ENCODE peak calls at places on chromosomes 2 and 18, in seven cellular contexts. H, V, I, N, B, C and A are unnamed samples.

GRCh38 chr2:197073701-197074433 is 147.4 kb upstream of the PGAP1 start:
- DNase-seq in N (no peak), C (no peak), H (peak), V (no peak), B (no peak), I (no peak), A (peak)

GRCh38 chr2:221780281-221780688 is 208.2 kb upstream of the EPHA4 start:
- DNase-seq in H (no peak), V (no peak), I (no peak), B (peak), C (peak), N (peak), A (no peak)

GRCh38 chr2:85437488-85438290 is 19.2 kb downstream of the SH2D6 start:
- DNase-seq in C (no peak), B (peak), N (no peak), H (peak), V (peak), I (no peak), A (peak)

GRCh38 chr2:223887127-223887526 is 49.7 kb upstream of the AP1S3 start:
- DNase-seq in I (no peak), B (peak), C (no peak), N (no peak), H (no peak), V (no peak), A (no peak)

GRCh38 chr18:34224423-34225217 is at the start of gene NOL4:
- DNase-seq in V (no peak), H (no peak), C (no peak), B (no peak), N (no peak), I (no peak), A (peak)

GRCh38 chr18:22563098-22563707 is 145.5 kb upstream of the CTAGE1 start:
- DNase-seq in B (peak), I (peak), N (peak), H (peak), V (no peak), C (peak), A (no peak)

GRCh38 chr2:73111300-73112025 is 1.3 kb downstream of the RAB11FIP5 start:
- DNase-seq in I (peak), V (no peak), B (no peak), H (peak), N (no peak), C (no peak), A (no peak)

GRCh38 chr18:11859903-11860407 is 8.7 kb downstream of the CHMP1B start:
- DNase-seq in B (peak), H (no peak), N (no peak), V (no peak), C (peak), I (peak), A (no peak)

GRCh38 chr2:27240406-27240805 is 22.4 kb downstream of the SLC30A3 start:
- DNase-seq in C (no peak), B (no peak), H (no peak), I (no peak), N (no peak), V (no peak), A (no peak)

GRCh38 chr2:17646096-17646554 is 105.6 kb downstream of the VSNL1 start:
- DNase-seq in V (peak), B (peak), N (peak), C (peak), I (peak), H (peak), A (peak)

GRCh38 chr2:46909771-46910419 is 5.7 kb downstream of the MCFD2 start:
- DNase-seq in C (no peak), H (no peak), B (peak), N (peak), V (no peak), I (peak), A (no peak)

GRCh38 chr2:149994057-149994728 is 406.6 kb upstream of the MMADHC start:
- DNase-seq in N (no peak), H (no peak), B (peak), I (peak), V (no peak), C (no peak), A (no peak)

GRCh38 chr2:121479882-121480522 is 50.7 kb upstream of the RNU4ATAC start:
- DNase-seq in N (no peak), H (no peak), I (no peak), B (no peak), V (no peak), C (no peak), A (no peak)

GRCh38 chr2:20438334-20439192 is 8.3 kb upstream of the RHOB start:
- DNase-seq in N (peak), B (peak), H (no peak), V (no peak), C (no peak), I (no peak), A (no peak)

GRCh38 chr2:216936954-216937357 is 77.1 kb upstream of the TNP1 start:
- DNase-seq in N (no peak), I (no peak), V (no peak), H (peak), B (no peak), C (no peak), A (peak)

GRCh38 chr2:198441246-198441645 is 636.9 kb downstream of the PLCL1 start:
- DNase-seq in V (no peak), C (no peak), B (peak), N (no peak), I (peak), H (no peak), A (no peak)

GRCh38 chr2:185990861-185991525 is 252.4 kb downstream of the FSIP2 start:
- DNase-seq in H (no peak), B (peak), I (no peak), C (no peak), V (no peak), N (no peak), A (no peak)

GRCh38 chr2:160420711-160421110 is 72.9 kb downstream of the RBMS1 start:
- DNase-seq in H (no peak), B (no peak), N (no peak), C (no peak), I (no peak), V (no peak), A (no peak)

GRCh38 chr18:78558101-78558810 is 421.4 kb upstream of the SALL3 start:
- DNase-seq in H (no peak), B (no peak), I (no peak), N (no peak), C (no peak), V (no peak), A (no peak)

GRCh38 chr2:216144857-216145256 is 35.7 kb downstream of the XRCC5 start:
- DNase-seq in V (no peak), C (no peak), H (no peak), N (no peak), B (no peak), I (no peak), A (no peak)

GRCh38 chr2:43764086-43764710 is 9.6 kb upstream of the DYNC2LI1 start:
- DNase-seq in V (no peak), C (no peak), N (no peak), I (no peak), H (no peak), B (peak), A (no peak)

GRCh38 chr2:144495227-144495933 is 24.5 kb downstream of the ZEB2 start:
- DNase-seq in B (no peak), I (no peak), N (no peak), V (no peak), C (no peak), H (no peak), A (no peak)

GRCh38 chr2:222709191-222709891 is 37.9 kb downstream of the MOGAT1 start:
- DNase-seq in N (peak), I (no peak), B (peak), H (peak), V (peak), C (peak), A (peak)

GRCh38 chr2:27765621-27766286 is 5.8 kb upstream of the MRPL33 start:
- DNase-seq in B (no peak), N (no peak), H (peak), I (no peak), V (no peak), C (no peak), A (peak)

GRCh38 chr18:44197837-44198236 is 482.9 kb upstream of the SETBP1 start:
- DNase-seq in I (no peak), H (no peak), C (no peak), V (no peak), N (no peak), B (no peak), A (no peak)

GRCh38 chr2:1219901-1220691 is 193.2 kb upstream of the TPO start:
- DNase-seq in N (no peak), V (no peak), B (no peak), I (no peak), H (no peak), C (no peak), A (no peak)

GRCh38 chr2:95050385-95051300 is 25.1 kb downstream of the MAL start:
- DNase-seq in B (no peak), C (no peak), I (no peak), N (no peak), H (no peak), V (no peak), A (no peak)

GRCh38 chr2:101770672-101771071 is 73.2 kb downstream of the MAP4K4 start:
- DNase-seq in C (no peak), I (peak), V (no peak), H (no peak), B (peak), N (no peak), A (no peak)

GRCh38 chr2:22880161-22880560 is 504.8 kb upstream of the KLHL29 start:
- DNase-seq in H (no peak), N (no peak), V (no peak), I (no peak), B (no peak), C (no peak), A (no peak)

GRCh38 chr2:227407601-227408089 is 19.9 kb upstream of the SCYGR1 start:
- DNase-seq in B (no peak), V (no peak), I (peak), H (peak), C (no peak), N (no peak), A (peak)

GRCh38 chr2:205787761-205788160 is 105.5 kb downstream of the NRP2 start:
- DNase-seq in C (no peak), N (no peak), H (no peak), I (no peak), B (no peak), V (no peak), A (no peak)

GRCh38 chr2:177905640-177906039 is 166.9 kb downstream of the PDE11A start:
- DNase-seq in I (no peak), V (no peak), B (no peak), C (no peak), H (no peak), N (no peak), A (no peak)

GRCh38 chr2:20313659-20314058 is 37.0 kb downstream of the PUM2 start:
- DNase-seq in N (no peak), H (no peak), I (no peak), C (no peak), V (no peak), B (peak), A (no peak)

GRCh38 chr18:28736951-28737350 is 560.0 kb upstream of the CDH2 start:
- DNase-seq in H (no peak), B (peak), I (no peak), V (no peak), C (no peak), N (no peak), A (no peak)

GRCh38 chr2:168189835-168190426 is 57.5 kb downstream of the STK39 start:
- DNase-seq in H (no peak), I (peak), V (no peak), C (peak), B (peak), N (no peak), A (no peak)

DNA sequence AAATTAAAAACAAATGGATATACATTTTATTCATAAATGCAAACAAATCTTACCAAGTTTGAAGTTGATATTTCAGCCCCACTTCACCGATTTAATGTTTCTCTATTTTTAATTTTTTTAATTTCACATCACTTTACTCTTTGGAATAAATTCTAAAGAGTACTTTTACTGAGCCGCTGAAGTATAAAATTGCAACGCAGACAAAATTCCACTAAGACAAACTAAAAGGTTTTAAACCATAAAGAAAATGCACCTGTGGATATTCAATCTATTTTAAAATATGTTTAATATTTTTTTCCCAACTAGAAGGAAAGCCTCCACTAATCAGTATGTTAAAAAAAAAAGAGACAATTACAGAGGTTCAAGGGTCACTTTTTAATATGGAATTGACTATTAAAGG is 1073.9 kb upstream of the CRIM1 start:
- DNase-seq in B (no peak), H (no peak), V (no peak), N (no peak), C (no peak), I (no peak), A (no peak)
- H3K4me3 ChIP-seq in B (no peak), H (no peak), V (no peak), N (no peak), C (no peak), I (no peak), A (no peak)

DNA sequence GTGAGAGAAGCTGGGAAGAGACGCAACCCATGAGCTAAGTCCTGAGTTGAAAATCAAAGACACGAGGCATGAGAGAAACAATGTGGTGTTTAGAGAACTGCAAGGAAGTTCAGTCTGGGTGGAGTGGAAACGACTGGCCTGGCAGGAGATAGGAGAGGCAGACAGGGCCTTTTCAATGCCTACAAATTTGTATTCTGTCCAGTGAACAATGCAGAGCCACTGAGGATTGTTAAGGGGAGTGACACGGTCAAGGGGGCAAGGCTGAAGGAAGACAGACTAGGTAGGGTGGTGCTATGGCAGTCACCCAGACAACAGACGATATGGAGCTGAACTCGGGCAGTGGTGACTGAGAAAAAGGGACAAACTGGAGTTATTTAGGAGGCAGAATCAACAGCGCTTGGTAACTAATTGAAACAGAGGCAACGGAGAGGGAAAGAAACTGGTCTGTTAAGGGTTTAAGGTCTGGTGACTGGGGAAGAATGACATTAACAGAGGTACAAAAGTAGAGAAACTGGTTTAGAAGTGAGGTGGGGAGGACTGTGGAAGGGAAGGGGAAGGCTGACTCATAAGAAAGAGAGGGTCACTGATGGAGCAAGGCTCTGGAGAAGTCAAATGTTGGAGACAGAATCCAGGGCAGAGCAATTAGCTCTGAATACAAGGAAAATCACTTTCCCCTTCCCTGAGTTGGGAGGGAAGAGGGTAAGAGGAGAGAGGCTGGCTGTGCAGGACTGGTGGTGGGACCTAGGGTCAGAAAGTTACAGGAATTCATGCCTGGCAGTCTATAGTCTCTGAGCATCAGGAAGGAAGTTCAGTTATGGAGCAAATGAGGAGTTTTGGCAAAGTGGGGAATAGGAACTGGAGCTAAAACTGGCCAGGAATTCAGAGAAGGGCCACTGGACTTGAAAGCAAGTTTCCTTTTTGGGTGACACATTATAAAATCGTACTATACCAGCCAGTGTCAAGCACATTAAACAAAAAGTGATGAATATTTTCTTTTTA is 63.4 kb upstream of the CHRNA1 start:
- DNase-seq in V (no peak), I (no peak), N (no peak), C (no peak), H (no peak), B (peak), A (peak)
- H3K27ac ChIP-seq in V (no peak), I (no peak), N (no peak), C (peak), H (peak), B (peak), A (peak)

GRCh38 chr2:235087812-235088607 is 136.2 kb downstream of the SH3BP4 start:
- DNase-seq in I (no peak), N (no peak), H (peak), V (no peak), C (no peak), B (no peak), A (peak)
- TF ChIP-seq CTCF in I (no peak), N (no peak), H (no peak), V (no peak), C (peak), B (no peak), A (peak)

DNA sequence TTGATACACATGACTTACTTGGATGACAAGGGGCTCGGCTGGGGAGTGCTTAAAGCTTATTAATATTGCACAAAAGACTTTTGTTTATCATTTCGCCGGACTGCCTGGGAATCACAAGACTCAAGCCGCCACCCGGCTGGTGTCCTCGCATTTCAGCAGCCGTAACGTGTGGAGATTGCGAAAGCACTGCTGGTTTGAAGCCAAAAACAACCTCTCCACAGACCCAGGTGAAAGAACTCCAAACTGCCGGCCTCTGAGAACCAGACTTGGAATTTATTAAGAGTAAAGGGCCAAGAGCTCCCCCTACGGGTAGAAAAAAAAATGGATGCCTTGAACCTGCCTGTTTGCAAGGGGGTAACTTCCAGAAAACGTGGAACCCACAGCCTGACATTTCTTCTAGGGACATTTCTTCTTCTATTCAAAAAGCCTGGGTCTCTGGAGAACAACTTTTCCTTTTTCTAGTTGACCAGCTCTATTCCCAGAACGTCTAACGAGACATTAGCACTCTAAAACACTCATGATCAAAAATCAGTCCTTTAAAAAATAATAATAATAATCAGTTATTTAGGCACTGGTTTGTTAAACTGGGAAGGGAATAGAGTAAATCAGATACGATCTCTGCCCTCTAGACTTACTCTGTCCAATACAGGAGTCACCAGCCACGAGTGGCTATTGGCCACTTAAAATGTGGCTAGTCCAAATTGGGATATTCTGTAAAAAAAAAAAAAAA is 216.3 kb downstream of the C1D start:
- DNase-seq in I (peak), C (peak), N (peak), H (peak), V (peak), B (peak), A (peak)
- H3K4me3 ChIP-seq in I (peak), C (peak), N (no peak), H (no peak), V (no peak), B (no peak), A (peak)

GRCh38 chr2:239529313-239530015 is 128.6 kb upstream of the HDAC4 start:
- DNase-seq in N (no peak), C (no peak), V (no peak), I (no peak), H (no peak), B (no peak), A (no peak)

GRCh38 chr2:239526666-239527415 is 126.0 kb upstream of the HDAC4 start:
- DNase-seq in N (no peak), I (no peak), B (no peak), H (no peak), C (no peak), V (no peak), A (no peak)

GRCh38 chr2:239528883-239529282 is 128.1 kb upstream of the HDAC4 start:
- DNase-seq in N (no peak), B (no peak), H (no peak), C (no peak), V (no peak), I (no peak), A (no peak)

GRCh38 chr2:239526038-239526437 is 125.2 kb upstream of the HDAC4 start:
- DNase-seq in H (no peak), I (no peak), B (no peak), V (no peak), N (no peak), C (no peak), A (no peak)

DNA sequence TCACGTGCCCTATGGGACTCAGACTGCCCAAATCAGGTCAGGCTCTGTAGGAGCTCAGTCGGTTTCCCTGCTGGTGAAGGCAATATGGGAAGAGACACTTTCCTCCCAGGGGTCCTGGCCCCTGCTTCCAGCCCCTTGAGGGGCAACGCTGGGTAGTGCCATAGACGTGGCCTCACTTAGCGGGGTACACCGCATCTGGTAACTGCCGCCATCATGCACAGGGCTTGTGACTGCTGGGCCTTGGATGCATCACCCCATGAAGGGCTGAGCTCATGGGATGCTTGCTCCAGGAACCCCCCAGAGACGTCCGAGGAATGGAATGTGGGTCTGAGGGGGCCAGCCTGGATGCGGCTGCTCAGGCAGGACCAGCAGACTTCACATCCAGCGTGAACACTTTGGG is 127.3 kb upstream of the HDAC4 start:
- DNase-seq in N (no peak), V (no peak), B (no peak), C (no peak), H (no peak), I (no peak), A (no peak)
- H3K27ac ChIP-seq in N (no peak), V (no peak), B (no peak), C (no peak), H (no peak), I (no peak), A (no peak)